ENCODE peak calls at places on chromosome 10, in five cellular contexts. One of them, this sample, is unnamed.

GRCh38 chr10:127694580-127695193 is 42.3 kb upstream of the FOXI2 start:
- DNase-seq in fibroblast of lung: no peak
- DNase-seq in WERI-Rb-1: peak
- DNase-seq in cardiac fibroblast: peak
- DNase-seq in A549: peak
- DNase-seq in this sample: peak

GRCh38 chr10:76306859-76307258 is 875.4 kb downstream of the LRMDA start:
- DNase-seq in WERI-Rb-1: no peak
- DNase-seq in fibroblast of lung: peak
- DNase-seq in A549: no peak
- DNase-seq in cardiac fibroblast: peak
- DNase-seq in this sample: no peak

GRCh38 chr10:16822027-16822426 is 4.8 kb upstream of the RSU1 start:
- DNase-seq in WERI-Rb-1: no peak
- DNase-seq in cardiac fibroblast: no peak
- DNase-seq in fibroblast of lung: no peak
- DNase-seq in A549: no peak
- DNase-seq in this sample: no peak

GRCh38 chr10:131737543-131738395 is 163.0 kb upstream of the PPP2R2D start:
- DNase-seq in WERI-Rb-1: no peak
- DNase-seq in A549: no peak
- DNase-seq in cardiac fibroblast: no peak
- DNase-seq in fibroblast of lung: no peak
- DNase-seq in this sample: no peak

GRCh38 chr10:100021322-100021721 is 11.6 kb upstream of the DNMBP start:
- DNase-seq in cardiac fibroblast: no peak
- DNase-seq in fibroblast of lung: no peak
- DNase-seq in A549: no peak
- DNase-seq in WERI-Rb-1: no peak
- DNase-seq in this sample: no peak

GRCh38 chr10:117617086-117617485 is 74.5 kb downstream of the EMX2 start:
- DNase-seq in A549: no peak
- DNase-seq in fibroblast of lung: no peak
- DNase-seq in cardiac fibroblast: no peak
- DNase-seq in WERI-Rb-1: no peak
- DNase-seq in this sample: no peak

GRCh38 chr10:3740157-3740871 is 44.7 kb downstream of the KLF6 start:
- DNase-seq in WERI-Rb-1: no peak
- DNase-seq in fibroblast of lung: peak
- DNase-seq in cardiac fibroblast: peak
- DNase-seq in A549: peak
- DNase-seq in this sample: no peak

GRCh38 chr10:21497177-21497807 is 28.2 kb downstream of the SKIDA1 start:
- DNase-seq in WERI-Rb-1: peak
- DNase-seq in A549: peak
- DNase-seq in fibroblast of lung: peak
- DNase-seq in cardiac fibroblast: peak
- DNase-seq in this sample: peak

GRCh38 chr10:44463511-44464121 is 78.7 kb upstream of the CXCL12 start:
- DNase-seq in WERI-Rb-1: no peak
- DNase-seq in cardiac fibroblast: peak
- DNase-seq in fibroblast of lung: no peak
- DNase-seq in A549: no peak
- DNase-seq in this sample: no peak

GRCh38 chr10:1712314-1712713 is 25.0 kb downstream of the ADARB2 start:
- DNase-seq in WERI-Rb-1: no peak
- DNase-seq in cardiac fibroblast: no peak
- DNase-seq in fibroblast of lung: no peak
- DNase-seq in A549: no peak
- DNase-seq in this sample: no peak

GRCh38 chr10:1716839-1717238 is 20.5 kb downstream of the ADARB2 start:
- DNase-seq in WERI-Rb-1: no peak
- DNase-seq in fibroblast of lung: no peak
- DNase-seq in A549: no peak
- DNase-seq in cardiac fibroblast: no peak
- DNase-seq in this sample: no peak

GRCh38 chr10:1712944-1713671 is 24.2 kb downstream of the ADARB2 start:
- DNase-seq in WERI-Rb-1: no peak
- DNase-seq in cardiac fibroblast: no peak
- DNase-seq in A549: no peak
- DNase-seq in fibroblast of lung: no peak
- DNase-seq in this sample: no peak

GRCh38 chr10:1715821-1716220 is 21.5 kb downstream of the ADARB2 start:
- DNase-seq in A549: peak
- DNase-seq in cardiac fibroblast: no peak
- DNase-seq in fibroblast of lung: no peak
- DNase-seq in WERI-Rb-1: peak
- DNase-seq in this sample: no peak
- TF ChIP-seq CTCF in A549: peak
- TF ChIP-seq CTCF in cardiac fibroblast: no peak
- TF ChIP-seq CTCF in fibroblast of lung: no peak
- TF ChIP-seq CTCF in WERI-Rb-1: peak
- TF ChIP-seq CTCF in this sample: no peak

DNA sequence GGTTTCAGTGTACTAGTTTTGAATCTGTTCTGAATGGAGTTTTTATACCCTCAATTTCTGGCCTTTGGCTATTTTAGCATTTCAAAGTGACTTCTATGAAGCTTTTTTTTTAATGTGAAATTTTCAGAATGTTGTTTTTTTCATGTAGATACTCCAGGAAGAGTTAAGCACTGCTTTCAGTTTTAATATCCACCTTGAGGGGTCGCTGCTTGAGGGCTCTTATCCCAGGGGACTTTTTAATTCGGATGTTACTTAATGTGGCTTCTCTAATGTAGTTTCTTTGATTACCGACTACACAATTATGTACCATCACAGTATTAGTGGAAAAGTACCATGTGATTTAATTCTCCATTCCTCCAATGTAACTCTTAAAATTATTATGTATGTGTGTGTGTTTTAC is 5.2 kb downstream of the IFIT5 start:
- DNase-seq in fibroblast of lung: peak
- DNase-seq in A549: no peak
- DNase-seq in cardiac fibroblast: peak
- DNase-seq in WERI-Rb-1: no peak
- DNase-seq in this sample: no peak
- TF ChIP-seq CTCF in fibroblast of lung: peak
- TF ChIP-seq CTCF in A549: no peak
- TF ChIP-seq CTCF in cardiac fibroblast: peak
- TF ChIP-seq CTCF in WERI-Rb-1: no peak
- TF ChIP-seq CTCF in this sample: peak

GRCh38 chr10:92592761-92593552 is at the start of gene KIF11:
- DNase-seq in fibroblast of lung: peak
- DNase-seq in A549: peak
- DNase-seq in WERI-Rb-1: peak
- DNase-seq in cardiac fibroblast: peak
- DNase-seq in this sample: peak
- TF ChIP-seq CTCF in fibroblast of lung: peak
- TF ChIP-seq CTCF in A549: no peak
- TF ChIP-seq CTCF in WERI-Rb-1: no peak
- TF ChIP-seq CTCF in cardiac fibroblast: no peak
- TF ChIP-seq CTCF in this sample: no peak

GRCh38 chr10:34666008-34666700 is 148.9 kb downstream of the PARD3 start:
- DNase-seq in WERI-Rb-1: peak
- DNase-seq in cardiac fibroblast: peak
- DNase-seq in A549: peak
- DNase-seq in fibroblast of lung: peak
- DNase-seq in this sample: no peak
- TF ChIP-seq CTCF in WERI-Rb-1: peak
- TF ChIP-seq CTCF in cardiac fibroblast: peak
- TF ChIP-seq CTCF in A549: peak
- TF ChIP-seq CTCF in fibroblast of lung: peak
- TF ChIP-seq CTCF in this sample: no peak

DNA sequence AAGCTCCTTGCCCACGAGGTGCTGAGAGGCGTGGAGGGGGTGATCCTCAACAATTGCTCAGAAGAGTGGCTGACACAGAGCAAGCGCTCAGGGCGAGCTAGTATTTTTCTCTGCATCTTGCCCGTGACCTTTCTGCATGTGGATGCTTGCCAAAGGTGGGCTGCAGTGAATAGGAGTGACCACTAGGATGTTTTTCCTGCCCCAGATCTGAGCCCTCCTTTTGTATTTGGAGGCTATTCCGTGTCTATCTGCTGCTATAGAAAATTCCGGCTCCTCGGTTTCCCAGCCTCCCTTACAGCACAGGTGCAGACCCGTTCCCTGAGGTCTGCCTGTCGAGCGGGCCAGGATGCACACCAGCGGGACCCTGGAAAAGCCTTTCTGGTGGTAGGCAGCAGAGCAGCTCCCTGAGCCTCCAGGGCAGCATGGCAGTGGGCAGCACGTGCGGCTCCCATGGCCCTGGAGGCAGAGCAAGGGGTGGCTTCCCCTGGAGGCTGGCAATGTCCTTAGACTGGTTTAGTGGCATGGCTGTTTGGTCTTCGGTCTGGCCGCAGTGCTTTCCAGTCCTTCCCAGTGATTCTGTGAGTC is 145.1 kb upstream of the PCBD1 start:
- DNase-seq in cardiac fibroblast: no peak
- DNase-seq in WERI-Rb-1: no peak
- DNase-seq in A549: no peak
- DNase-seq in fibroblast of lung: no peak
- DNase-seq in this sample: no peak
- TF ChIP-seq CTCF in cardiac fibroblast: peak
- TF ChIP-seq CTCF in WERI-Rb-1: peak
- TF ChIP-seq CTCF in A549: no peak
- TF ChIP-seq CTCF in fibroblast of lung: no peak
- TF ChIP-seq CTCF in this sample: peak

GRCh38 chr10:78316451-78316931 is 282.8 kb downstream of the RPS24 start:
- DNase-seq in cardiac fibroblast: no peak
- DNase-seq in A549: no peak
- DNase-seq in fibroblast of lung: peak
- DNase-seq in WERI-Rb-1: no peak
- DNase-seq in this sample: no peak
- TF ChIP-seq CTCF in cardiac fibroblast: no peak
- TF ChIP-seq CTCF in A549: no peak
- TF ChIP-seq CTCF in fibroblast of lung: no peak
- TF ChIP-seq CTCF in WERI-Rb-1: no peak
- TF ChIP-seq CTCF in this sample: no peak